ENCODE peak calls at places on chromosome 1, in eight cellular contexts. N is fibroblast of lung, D is tibial nerve, O is Calu3, Y is mesothelial cell of epicardium, K is mammary epithelial cell, X is neural crest cell, Q is stomach. G is an unnamed sample.

GRCh38 chr1:100730130-100730529 is 10.6 kb downstream of the VCAM1 start:
- DNase-seq in N (peak; percentile 45), D (no peak), O (no peak), Y (no peak), K (no peak), X (no peak), Q (no peak), G (no peak)

GRCh38 chr1:67668660-67669059 is 16.3 kb upstream of the GADD45A start:
- DNase-seq in N (no peak), D (no peak), O (no peak), Y (no peak), K (no peak), X (no peak), Q (no peak), G (no peak)

GRCh38 chr1:37602750-37603694 is 7.3 kb upstream of the GNL2 start:
- DNase-seq in N (no peak), D (peak; percentile 6), O (peak; percentile 40), Y (no peak), K (no peak), X (peak; percentile 30), Q (no peak), G (no peak)

GRCh38 chr1:17547271-17547670 is 7.8 kb downstream of the ARHGEF10L start:
- DNase-seq in N (no peak), D (no peak), O (no peak), Y (no peak), K (no peak), X (no peak), Q (no peak), G (no peak)

GRCh38 chr1:16924216-16924918 is 2.6 kb downstream of the CROCC start:
- DNase-seq in N (no peak), D (no peak), O (no peak), Y (no peak), K (no peak), X (no peak), Q (no peak), G (no peak)

GRCh38 chr1:29520571-29521437 is 284.5 kb downstream of the PTPRU start:
- DNase-seq in N (no peak), D (no peak), O (no peak), Y (peak; percentile 22), K (no peak), X (no peak), Q (peak; percentile 16), G (no peak)

GRCh38 chr1:26350701-26351590 is 3.0 kb downstream of the CRYBG2 start:
- DNase-seq in N (peak; percentile 27), D (no peak), O (no peak), Y (no peak), K (no peak), X (peak; percentile 32), Q (no peak), G (no peak)

GRCh38 chr1:223010552-223011229 is 132.4 kb downstream of the TLR5 start:
- DNase-seq in N (peak; percentile 63), D (no peak), O (no peak), Y (no peak), K (no peak), X (no peak), Q (no peak), G (no peak)

GRCh38 chr1:82525378-82525777 is 724.6 kb downstream of the ADGRL2 start:
- DNase-seq in N (no peak), D (no peak), O (no peak), Y (no peak), K (no peak), X (no peak), Q (no peak), G (no peak)

GRCh38 chr1:153262462-153263157 is 3.1 kb downstream of the LORICRIN start:
- DNase-seq in N (no peak), D (no peak), O (no peak), Y (no peak), K (no peak), X (no peak), Q (no peak), G (no peak)

GRCh38 chr1:100137602-100138001 is 4.6 kb downstream of the TRMT13 start:
- DNase-seq in N (no peak), D (no peak), O (no peak), Y (no peak), K (no peak), X (no peak), Q (no peak), G (no peak)

GRCh38 chr1:218284917-218285635 is at the start of gene RRP15:
- DNase-seq in N (peak; percentile 91), D (peak; percentile 85), O (peak; percentile 92), Y (peak; percentile 89), K (peak; percentile 84), X (peak; percentile 89), Q (peak; percentile 90), G (peak; percentile 67)
- TF ChIP-seq CTCF in N (no peak), D (no peak), O (no peak), Y (no peak), K (no peak), X (no peak), Q (no peak), G (no peak)

DNA sequence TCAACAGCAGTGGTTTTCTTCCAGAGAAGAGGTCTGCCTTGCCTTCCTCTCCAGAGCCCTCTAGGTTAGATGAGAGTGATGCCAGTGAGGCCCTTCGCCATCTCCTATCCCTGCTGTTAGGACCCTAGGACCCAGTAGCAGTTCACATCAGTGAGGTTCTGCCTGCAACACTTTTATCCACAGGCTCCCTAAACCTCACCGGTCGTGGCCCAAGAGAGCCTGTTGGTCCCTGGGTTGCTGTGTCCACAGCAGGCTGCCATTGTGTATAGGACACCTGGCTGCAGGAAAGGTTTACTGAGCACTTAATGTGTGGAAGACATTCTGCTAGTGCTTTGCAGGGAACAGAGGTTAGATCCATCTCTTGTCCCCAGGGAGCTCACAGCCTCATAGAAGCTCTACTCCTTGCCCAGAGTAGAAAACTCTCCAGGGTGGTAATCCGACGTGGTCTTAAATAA is 17.0 kb upstream of the ALPL start:
- DNase-seq in N (no peak), D (no peak), O (no peak), Y (no peak), K (no peak), X (no peak), Q (no peak), G (no peak)
- TF ChIP-seq CTCF in N (no peak), D (no peak), O (no peak), Y (no peak), K (no peak), X (no peak), Q (no peak), G (no peak)

GRCh38 chr1:145922266-145922665 is 3.7 kb upstream of the PEX11B start:
- DNase-seq in N (no peak), D (no peak), O (no peak), Y (no peak), K (no peak), X (no peak), Q (no peak), G (no peak)

GRCh38 chr1:145918144-145918991 is at the start of gene PEX11B:
- DNase-seq in N (peak; percentile 90), D (peak; percentile 94), O (peak; percentile 90), Y (peak; percentile 84), K (peak; percentile 85), X (peak; percentile 73), Q (peak; percentile 91), G (peak; percentile 78)

GRCh38 chr1:145917595-145917994 is 922 bp downstream of the PEX11B start:
- DNase-seq in N (no peak), D (no peak), O (no peak), Y (no peak), K (no peak), X (no peak), Q (no peak), G (no peak)

GRCh38 chr1:145916745-145917144 is 1.8 kb downstream of the PEX11B start:
- DNase-seq in N (peak; percentile 20), D (no peak), O (no peak), Y (no peak), K (peak; percentile 28), X (no peak), Q (no peak), G (no peak)

GRCh38 chr1:145918992-145919939 is 749 bp upstream of the PEX11B start:
- DNase-seq in N (peak; percentile 65), D (peak; percentile 32), O (peak; percentile 70), Y (no peak), K (peak; percentile 46), X (no peak), Q (peak; percentile 73), G (no peak)
- TF ChIP-seq CTCF in N (no peak), D (no peak), O (no peak), Y (no peak), K (no peak), X (no peak), Q (no peak), G (no peak)

GRCh38 chr1:215594640-215595039 is 27.5 kb downstream of the KCTD3 start:
- DNase-seq in N (no peak), D (no peak), O (no peak), Y (no peak), K (no peak), X (no peak), Q (no peak), G (no peak)

GRCh38 chr1:215584389-215584788 is 17.3 kb downstream of the KCTD3 start:
- DNase-seq in N (no peak), D (no peak), O (no peak), Y (no peak), K (no peak), X (no peak), Q (no peak), G (no peak)

GRCh38 chr1:215590779-215591491 is 23.8 kb downstream of the KCTD3 start:
- DNase-seq in N (no peak), D (no peak), O (no peak), Y (no peak), K (no peak), X (no peak), Q (no peak), G (no peak)

GRCh38 chr1:215595231-215595630 is 28.1 kb downstream of the KCTD3 start:
- DNase-seq in N (no peak), D (no peak), O (peak; percentile 16), Y (no peak), K (no peak), X (no peak), Q (no peak), G (no peak)

DNA sequence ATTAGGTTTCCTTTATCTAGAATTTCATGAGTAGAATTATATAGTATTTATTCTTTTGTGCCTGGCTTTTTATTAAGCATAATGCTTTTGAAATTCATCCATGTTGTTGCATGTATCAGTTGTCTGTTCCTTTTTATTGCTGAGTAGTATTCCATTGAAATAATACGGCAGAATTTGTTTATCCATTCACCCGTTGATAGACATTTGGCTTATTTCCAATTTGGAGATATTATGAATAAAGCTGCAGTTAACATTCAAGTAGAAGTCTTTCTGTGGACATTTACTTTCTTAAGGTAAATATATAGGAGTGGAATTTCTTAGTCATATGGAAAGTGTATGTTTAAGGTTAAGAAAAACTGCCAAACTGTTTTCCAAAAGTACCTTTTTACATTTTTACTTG is 22.5 kb downstream of the KCTD3 start:
- DNase-seq in N (no peak), D (no peak), O (no peak), Y (no peak), K (no peak), X (no peak), Q (no peak), G (no peak)
- TF ChIP-seq CTCF in N (no peak), D (no peak), O (no peak), Y (no peak), K (no peak), X (no peak), Q (no peak), G (no peak)

GRCh38 chr1:164982545-164982944 is 374.0 kb downstream of the LMX1A start:
- DNase-seq in N (no peak), D (no peak), O (no peak), Y (no peak), K (no peak), X (no peak), Q (no peak), G (no peak)

GRCh38 chr1:164977561-164977960 is 379.0 kb downstream of the LMX1A start:
- DNase-seq in N (no peak), D (no peak), O (no peak), Y (no peak), K (no peak), X (no peak), Q (no peak), G (no peak)

GRCh38 chr1:164983023-164983650 is 373.4 kb downstream of the LMX1A start:
- DNase-seq in N (no peak), D (no peak), O (no peak), Y (no peak), K (no peak), X (no peak), Q (no peak), G (no peak)
- TF ChIP-seq CTCF in N (no peak), D (no peak), O (no peak), Y (no peak), K (no peak), X (no peak), Q (no peak), G (no peak)